ENCODE peak calls at places on chromosomes 12 and 14, in nine cellular contexts. N is IMR-90; X is endothelial cell; T is Calu3; E is MCF 10A; D is GM13977; M is CD4-positive, alpha-beta T cell; U is PC-9; V is cardiac muscle cell. Q is an unnamed sample.

GRCh38 chr14:105304565-105304964 is 3.8 kb upstream of the BRF1 start:
- DNase-seq in N (no peak), X (no peak), T (no peak), E (no peak), D (no peak), M (no peak), U (no peak), V (no peak), Q (no peak)

GRCh38 chr12:1593232-1594044 is 943 bp downstream of the FBXL14 start:
- DNase-seq in N (no peak), X (peak), T (peak), E (peak), D (peak), M (peak), U (peak), V (no peak), Q (no peak)

GRCh38 chr14:106174206-106174605 is 647.8 kb downstream of the TMEM121 start:
- DNase-seq in N (no peak), X (no peak), T (no peak), E (no peak), D (no peak), M (peak), U (no peak), V (no peak), Q (no peak)

GRCh38 chr12:53791735-53792326 is 40.1 kb upstream of the CISTR start:
- DNase-seq in N (no peak), X (peak), T (peak), E (peak), D (peak), M (peak), U (peak), V (no peak), Q (no peak)

GRCh38 chr12:25775968-25776367 is 182.5 kb upstream of the RASSF8 start:
- DNase-seq in N (peak), X (peak), T (no peak), E (no peak), D (no peak), M (no peak), U (peak), V (peak), Q (no peak)

GRCh38 chr12:27493260-27493935 is 30.6 kb upstream of the PPFIBP1 start:
- DNase-seq in N (peak), X (no peak), T (no peak), E (no peak), D (no peak), M (no peak), U (no peak), V (no peak), Q (no peak)

GRCh38 chr12:56150563-56150962 is 1.8 kb upstream of the MYL6B start:
- DNase-seq in N (peak), X (no peak), T (no peak), E (peak), D (no peak), M (no peak), U (no peak), V (peak), Q (no peak)

GRCh38 chr12:93790472-93791152 is 113.4 kb downstream of the CRADD start:
- DNase-seq in N (peak), X (no peak), T (peak), E (peak), D (no peak), M (no peak), U (peak), V (peak), Q (no peak)

GRCh38 chr12:128381537-128381936 is 114.6 kb downstream of the TMEM132C start:
- DNase-seq in N (no peak), X (no peak), T (no peak), E (no peak), D (no peak), M (no peak), U (no peak), V (no peak), Q (no peak)

GRCh38 chr14:94051115-94051514 is 25.0 kb downstream of the OTUB2 start:
- DNase-seq in N (peak), X (peak), T (peak), E (peak), D (no peak), M (no peak), U (no peak), V (peak), Q (no peak)

GRCh38 chr12:50005150-50005549 is 20.1 kb downstream of the RACGAP1 start:
- DNase-seq in N (no peak), X (no peak), T (no peak), E (no peak), D (no peak), M (no peak), U (no peak), V (no peak), Q (no peak)

GRCh38 chr12:123223241-123223668 is 9.7 kb downstream of the MPHOSPH9 start:
- DNase-seq in N (no peak), X (no peak), T (no peak), E (no peak), D (peak), M (peak), U (no peak), V (no peak), Q (no peak)

GRCh38 chr12:29796823-29797263 is 13.1 kb upstream of the TMTC1 start:
- DNase-seq in N (peak), X (no peak), T (peak), E (peak), D (no peak), M (no peak), U (peak), V (peak), Q (no peak)

GRCh38 chr14:73783107-73783727 is 68.4 kb upstream of the PTGR2 start:
- DNase-seq in N (no peak), X (no peak), T (no peak), E (no peak), D (no peak), M (no peak), U (no peak), V (no peak), Q (no peak)

GRCh38 chr14:100159107-100159864 is at the start of gene DEGS2:
- DNase-seq in N (no peak), X (no peak), T (peak), E (no peak), D (peak), M (peak), U (no peak), V (no peak), Q (no peak)

GRCh38 chr14:93954516-93954830 is 21.9 kb downstream of the ASB2 start:
- DNase-seq in N (no peak), X (no peak), T (no peak), E (no peak), D (no peak), M (no peak), U (no peak), V (no peak), Q (no peak)

GRCh38 chr14:55274760-55275159 is 3.5 kb downstream of the FBXO34 start:
- DNase-seq in N (peak), X (no peak), T (no peak), E (no peak), D (no peak), M (no peak), U (peak), V (peak), Q (no peak)

GRCh38 chr12:124923906-124924734 is 9.7 kb upstream of the UBC start:
- DNase-seq in N (peak), X (no peak), T (peak), E (peak), D (no peak), M (no peak), U (peak), V (peak), Q (no peak)

GRCh38 chr12:1583421-1584078 is 10.8 kb downstream of the FBXL14 start:
- DNase-seq in N (peak), X (peak), T (peak), E (peak), D (peak), M (peak), U (peak), V (peak), Q (peak)

GRCh38 chr14:50249118-50249775 is 17.9 kb upstream of the SOS2 start:
- DNase-seq in N (peak), X (no peak), T (no peak), E (no peak), D (no peak), M (no peak), U (no peak), V (peak), Q (no peak)

GRCh38 chr14:78697341-78697740 is 527.2 kb downstream of the NRXN3 start:
- DNase-seq in N (peak), X (no peak), T (no peak), E (peak), D (peak), M (no peak), U (no peak), V (peak), Q (peak)

GRCh38 chr12:21950649-21951048 is 9.4 kb upstream of the ABCC9 start:
- DNase-seq in N (no peak), X (no peak), T (no peak), E (no peak), D (no peak), M (no peak), U (no peak), V (no peak), Q (no peak)

GRCh38 chr12:93860659-93861373 is 183.6 kb downstream of the CRADD start:
- DNase-seq in N (no peak), X (no peak), T (no peak), E (no peak), D (no peak), M (no peak), U (no peak), V (no peak), Q (no peak)

GRCh38 chr14:61154606-61155005 is 126.5 kb downstream of the TMEM30B start:
- DNase-seq in N (peak), X (no peak), T (no peak), E (no peak), D (no peak), M (no peak), U (no peak), V (no peak), Q (no peak)

GRCh38 chr12:90250041-90250440 is 541.4 kb upstream of the ATP2B1 start:
- DNase-seq in N (no peak), X (no peak), T (no peak), E (peak), D (no peak), M (no peak), U (no peak), V (no peak), Q (no peak)

GRCh38 chr12:90257927-90258624 is 549.4 kb upstream of the ATP2B1 start:
- DNase-seq in N (no peak), X (no peak), T (no peak), E (no peak), D (no peak), M (no peak), U (no peak), V (no peak), Q (no peak)

GRCh38 chr12:90250766-90251165 is 542.1 kb upstream of the ATP2B1 start:
- DNase-seq in N (no peak), X (no peak), T (no peak), E (peak), D (no peak), M (no peak), U (no peak), V (peak), Q (no peak)

GRCh38 chr12:90253142-90253541 is 544.5 kb upstream of the ATP2B1 start:
- DNase-seq in N (no peak), X (no peak), T (no peak), E (no peak), D (no peak), M (no peak), U (no peak), V (no peak), Q (peak)

GRCh38 chr12:90253674-90254181 is 545.1 kb upstream of the ATP2B1 start:
- DNase-seq in N (peak), X (no peak), T (peak), E (peak), D (peak), M (no peak), U (peak), V (peak), Q (peak)
- TF ChIP-seq CTCF in N (peak), X (no peak), T (no peak), E (peak), D (peak), M (no peak), U (no peak), V (peak), Q (peak)

GRCh38 chr14:103105580-103106168 is 11.1 kb downstream of the EXOC3L4 start:
- DNase-seq in N (no peak), X (no peak), T (peak), E (no peak), D (peak), M (no peak), U (peak), V (no peak), Q (no peak)

GRCh38 chr14:103109789-103110415 is 13.4 kb upstream of the TNFAIP2 start:
- DNase-seq in N (peak), X (no peak), T (no peak), E (peak), D (no peak), M (no peak), U (peak), V (peak), Q (no peak)

GRCh38 chr14:103107941-103108748 is 13.6 kb downstream of the EXOC3L4 start:
- DNase-seq in N (no peak), X (no peak), T (no peak), E (no peak), D (no peak), M (no peak), U (no peak), V (no peak), Q (no peak)

GRCh38 chr14:103108749-103109207 is 14.3 kb downstream of the EXOC3L4 start:
- DNase-seq in N (peak), X (no peak), T (no peak), E (peak), D (peak), M (no peak), U (peak), V (peak), Q (no peak)

GRCh38 chr14:103107455-103107854 is 12.9 kb downstream of the EXOC3L4 start:
- DNase-seq in N (no peak), X (no peak), T (no peak), E (no peak), D (no peak), M (no peak), U (no peak), V (no peak), Q (no peak)
- TF ChIP-seq CTCF in N (no peak), X (no peak), T (no peak), E (no peak), D (no peak), M (no peak), U (no peak), V (no peak), Q (no peak)

GRCh38 chr12:80491176-80491575 is 47.1 kb downstream of the PTPRQ start:
- DNase-seq in N (no peak), X (no peak), T (no peak), E (no peak), D (no peak), M (no peak), U (no peak), V (no peak), Q (no peak)

GRCh38 chr12:80490329-80490728 is 46.3 kb downstream of the PTPRQ start:
- DNase-seq in N (no peak), X (no peak), T (no peak), E (no peak), D (no peak), M (no peak), U (no peak), V (no peak), Q (no peak)

GRCh38 chr12:80498059-80498728 is 54.2 kb downstream of the PTPRQ start:
- DNase-seq in N (no peak), X (no peak), T (no peak), E (no peak), D (no peak), M (no peak), U (no peak), V (no peak), Q (no peak)

GRCh38 chr12:80494836-80495235 is 50.8 kb downstream of the PTPRQ start:
- DNase-seq in N (no peak), X (no peak), T (no peak), E (no peak), D (no peak), M (no peak), U (no peak), V (no peak), Q (no peak)

GRCh38 chr12:80493466-80493865 is 49.4 kb downstream of the PTPRQ start:
- DNase-seq in N (no peak), X (no peak), T (no peak), E (no peak), D (no peak), M (no peak), U (no peak), V (no peak), Q (no peak)
- TF ChIP-seq CTCF in N (no peak), X (no peak), T (no peak), E (no peak), D (no peak), M (no peak), U (no peak), V (no peak), Q (no peak)

GRCh38 chr14:24279301-24280186 is 8.1 kb upstream of the RABGGTA start:
- DNase-seq in N (no peak), X (no peak), T (peak), E (peak), D (no peak), M (peak), U (peak), V (no peak), Q (no peak)
- TF ChIP-seq CTCF in N (peak), X (no peak), T (peak), E (no peak), D (peak), M (no peak), U (peak), V (peak), Q (peak)

GRCh38 chr14:46580941-46581671 is 70.5 kb downstream of the RPL10L start:
- DNase-seq in N (no peak), X (peak), T (peak), E (peak), D (peak), M (no peak), U (no peak), V (peak), Q (no peak)
- TF ChIP-seq CTCF in N (no peak), X (peak), T (no peak), E (peak), D (peak), M (no peak), U (peak), V (peak), Q (peak)

GRCh38 chr12:82025462-82025861 is 266.3 kb upstream of the PPFIA2 start:
- DNase-seq in N (no peak), X (no peak), T (no peak), E (no peak), D (no peak), M (no peak), U (no peak), V (no peak), Q (no peak)

GRCh38 chr12:82015623-82016347 is 256.6 kb upstream of the PPFIA2 start:
- DNase-seq in N (no peak), X (no peak), T (peak), E (no peak), D (no peak), M (no peak), U (no peak), V (no peak), Q (no peak)

GRCh38 chr12:82019533-82019932 is 260.4 kb upstream of the PPFIA2 start:
- DNase-seq in N (no peak), X (no peak), T (no peak), E (peak), D (no peak), M (no peak), U (no peak), V (peak), Q (no peak)
- TF ChIP-seq CTCF in N (no peak), X (no peak), T (no peak), E (peak), D (peak), M (no peak), U (peak), V (peak), Q (peak)

GRCh38 chr14:72488551-72488950 is 405.4 kb downstream of the DPF3 start:
- DNase-seq in N (no peak), X (no peak), T (no peak), E (no peak), D (no peak), M (no peak), U (no peak), V (no peak), Q (no peak)
- TF ChIP-seq CTCF in N (no peak), X (no peak), T (no peak), E (no peak), D (no peak), M (no peak), U (no peak), V (no peak), Q (no peak)

Q was measured in GM12864.